ENCODE peak calls at places on chromosomes 3 and 15, in seven cellular contexts. J, T, Y, B, F, P and X are unnamed samples.

GRCh38 chr15:31342781-31343626 is 16.4 kb downstream of the KLF13 start:
- DNase-seq in J (no peak), T (no peak), Y (no peak), B (no peak), F (no peak), P (peak), X (no peak)

GRCh38 chr3:72274511-72275295 is 489.8 kb upstream of the PROK2 start:
- DNase-seq in J (no peak), T (peak), Y (peak), B (no peak), F (peak), P (no peak), X (peak)

GRCh38 chr3:57169872-57170623 is 4.9 kb upstream of the IL17RD start:
- DNase-seq in J (peak), T (peak), Y (no peak), B (peak), F (peak), P (peak), X (no peak)

GRCh38 chr3:107817076-107817475 is 273.8 kb downstream of the CD47 start:
- DNase-seq in J (no peak), T (no peak), Y (no peak), B (no peak), F (no peak), P (no peak), X (no peak)

GRCh38 chr3:32113981-32114566 is 7.7 kb downstream of the GPD1L start:
- DNase-seq in J (no peak), T (no peak), Y (no peak), B (no peak), F (no peak), P (no peak), X (no peak)

GRCh38 chr3:197466586-197467399 is 89.0 kb downstream of the BDH1 start:
- DNase-seq in J (no peak), T (no peak), Y (no peak), B (no peak), F (no peak), P (no peak), X (peak)

GRCh38 chr3:57737840-57738239 is 18.3 kb upstream of the SLMAP start:
- DNase-seq in J (no peak), T (no peak), Y (no peak), B (no peak), F (no peak), P (no peak), X (no peak)

GRCh38 chr15:93173369-93173768 is 84.4 kb upstream of the RGMA start:
- DNase-seq in J (no peak), T (no peak), Y (peak), B (no peak), F (no peak), P (no peak), X (peak)

GRCh38 chr3:140629351-140630137 is 48.3 kb upstream of the TRIM42 start:
- DNase-seq in J (no peak), T (no peak), Y (peak), B (no peak), F (no peak), P (no peak), X (peak)

GRCh38 chr3:130576571-130577266 is 59.7 kb downstream of the COL6A6 start:
- DNase-seq in J (no peak), T (no peak), Y (peak), B (no peak), F (no peak), P (no peak), X (peak)

GRCh38 chr15:93253656-93254055 is 164.6 kb upstream of the RGMA start:
- DNase-seq in J (no peak), T (no peak), Y (no peak), B (no peak), F (no peak), P (no peak), X (no peak)

GRCh38 chr3:129624347-129625070 is 18.0 kb upstream of the PLXND1 start:
- DNase-seq in J (no peak), T (no peak), Y (no peak), B (no peak), F (no peak), P (peak), X (no peak)

GRCh38 chr15:79101866-79102581 is 11.4 kb upstream of the RASGRF1 start:
- DNase-seq in J (no peak), T (peak), Y (no peak), B (no peak), F (no peak), P (no peak), X (peak)

GRCh38 chr15:89377042-89377841 is 42.6 kb upstream of the POLG start:
- DNase-seq in J (no peak), T (no peak), Y (no peak), B (no peak), F (no peak), P (no peak), X (no peak)

GRCh38 chr3:46712191-46713047 is 5.2 kb downstream of the PRSS50 start:
- DNase-seq in J (no peak), T (no peak), Y (no peak), B (no peak), F (peak), P (peak), X (no peak)

GRCh38 chr15:70526221-70526973 is 237.0 kb downstream of the UACA start:
- DNase-seq in J (no peak), T (peak), Y (peak), B (peak), F (peak), P (no peak), X (peak)